ENCODE peak calls at places on chromosome 17, in five cellular contexts. C, K, J, O and V are unnamed samples.

GRCh38 chr17:76391200-76391715 is 6.8 kb downstream of the SPHK1 start:
- DNase-seq in C (no peak), K (no peak), J (no peak), O (no peak), V (no peak)

GRCh38 chr17:76142044-76143041 is 1.3 kb upstream of the FOXJ1 start:
- DNase-seq in C (no peak), K (no peak), J (no peak), O (no peak), V (no peak)

GRCh38 chr17:10119203-10120112 is 78.9 kb downstream of the GAS7 start:
- DNase-seq in C (peak; percentile 46), K (peak; percentile 27), J (no peak), O (no peak), V (no peak)

GRCh38 chr17:47615766-47616424 is 33.8 kb upstream of the KPNB1 start:
- DNase-seq in C (peak; percentile 50), K (peak; percentile 69), J (peak; percentile 68), O (no peak), V (no peak)

GRCh38 chr17:42484304-42484703 is 25.6 kb downstream of the ATP6V0A1 start:
- DNase-seq in C (no peak), K (no peak), J (no peak), O (no peak), V (no peak)

GRCh38 chr17:74645010-74645409 is 21.5 kb upstream of the CD300E start:
- DNase-seq in C (no peak), K (no peak), J (no peak), O (no peak), V (no peak)

GRCh38 chr17:951388-952132 is 28.0 kb downstream of the NXN start:
- DNase-seq in C (peak; percentile 93), K (peak; percentile 87), J (peak; percentile 92), O (peak; percentile 56), V (peak; percentile 44)

GRCh38 chr17:2172447-2172938 is 117.6 kb downstream of the HIC1 start:
- DNase-seq in C (peak; percentile 78), K (no peak), J (no peak), O (no peak), V (peak; percentile 33)

GRCh38 chr17:69948406-69948805 is 126.6 kb upstream of the KCNJ16 start:
- DNase-seq in C (no peak), K (no peak), J (no peak), O (no peak), V (no peak)

GRCh38 chr17:69951058-69951457 is 124.0 kb upstream of the KCNJ16 start:
- DNase-seq in C (no peak), K (no peak), J (no peak), O (no peak), V (no peak)

GRCh38 chr17:69947027-69947759 is 127.8 kb upstream of the KCNJ16 start:
- DNase-seq in C (no peak), K (no peak), J (peak; percentile 82), O (no peak), V (no peak)

GRCh38 chr17:69945698-69946185 is 129.3 kb upstream of the KCNJ16 start:
- DNase-seq in C (peak; percentile 72), K (peak; percentile 11), J (peak; percentile 14), O (no peak), V (no peak)

DNA sequence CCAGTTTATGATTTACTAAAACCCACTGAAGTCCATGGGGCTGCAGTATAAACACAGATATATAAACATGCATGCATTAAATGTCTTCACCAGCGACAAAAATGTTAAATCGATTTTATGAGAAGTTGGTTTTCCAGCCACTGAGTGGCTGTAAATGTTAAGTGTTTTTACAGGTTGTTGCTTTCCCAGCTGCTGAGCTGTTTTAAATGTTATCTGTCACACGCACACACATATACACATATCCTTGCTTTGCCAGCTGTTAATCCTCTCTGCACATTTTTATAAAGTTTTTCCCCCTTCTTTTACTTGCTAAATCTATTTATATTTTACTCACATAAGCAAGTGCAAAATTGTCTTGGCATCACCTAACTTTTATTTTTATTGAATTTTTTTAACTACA is 125.1 kb upstream of the KCNJ16 start:
- DNase-seq in C (no peak), K (no peak), J (no peak), O (no peak), V (no peak)
- TF ChIP-seq CTCF in C (no peak), K (no peak), J (no peak), O (no peak), V (no peak)

GRCh38 chr17:3335876-3336275 is 37.7 kb upstream of the OR3A1 start:
- DNase-seq in C (no peak), K (no peak), J (no peak), O (no peak), V (no peak)
- TF ChIP-seq CTCF in C (no peak), K (no peak), J (no peak), O (no peak), V (no peak)

GRCh38 chr17:11997147-11997971 is at the start of gene ZNF18:
- DNase-seq in C (peak; percentile 93), K (peak; percentile 98), J (peak; percentile 93), O (peak; percentile 94), V (peak; percentile 98)
- TF ChIP-seq CTCF in C (no peak), K (no peak), J (no peak), O (peak; percentile 7), V (no peak)

DNA sequence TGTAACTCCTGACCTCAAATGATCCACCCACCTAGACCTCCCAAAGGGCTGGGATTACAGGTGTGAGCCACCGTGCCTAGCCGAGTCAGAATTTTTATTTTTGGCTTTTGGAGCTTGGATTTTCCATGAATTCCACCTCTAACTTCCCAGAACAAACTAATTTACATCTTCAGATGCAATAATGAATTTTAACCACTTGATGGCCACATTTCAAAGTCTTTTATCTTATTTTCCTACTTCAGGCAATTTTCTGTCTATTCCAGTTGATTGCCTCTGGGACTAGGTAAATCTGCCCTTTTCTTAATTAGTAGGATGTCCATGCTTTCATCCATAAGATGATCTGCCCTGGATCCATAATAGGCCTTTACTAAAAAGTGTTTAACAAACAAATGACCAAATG is 156.4 kb upstream of the ANKFN1 start:
- DNase-seq in C (no peak), K (no peak), J (no peak), O (no peak), V (no peak)
- TF ChIP-seq CTCF in C (no peak), K (no peak), J (no peak), O (peak; percentile 22), V (peak; percentile 28)

GRCh38 chr17:5184284-5184683 is 7.4 kb downstream of the ZNF594 start:
- DNase-seq in C (no peak), K (no peak), J (no peak), O (no peak), V (no peak)
- TF ChIP-seq CTCF in C (no peak), K (no peak), J (no peak), O (no peak), V (no peak)

GRCh38 chr17:57569860-57570259 is 175.2 kb downstream of the CCDC182 start:
- DNase-seq in C (no peak), K (no peak), J (no peak), O (no peak), V (no peak)
- TF ChIP-seq CTCF in C (no peak), K (no peak), J (no peak), O (no peak), V (no peak)

GRCh38 chr17:12395733-12396354 is 269.8 kb upstream of the MYOCD start:
- DNase-seq in C (no peak), K (peak; percentile 25), J (no peak), O (no peak), V (peak; percentile 69)
- TF ChIP-seq CTCF in C (peak; percentile 47), K (peak; percentile 36), J (peak; percentile 67), O (peak; percentile 52), V (peak; percentile 83)

GRCh38 chr17:49557204-49558024 is 18.3 kb upstream of the NXPH3 start:
- DNase-seq in C (peak; percentile 31), K (peak; percentile 86), J (peak; percentile 40), O (no peak), V (peak; percentile 61)
- TF ChIP-seq CTCF in C (peak; percentile 66), K (peak; percentile 73), J (peak; percentile 78), O (peak; percentile 69), V (peak; percentile 67)

GRCh38 chr17:62720126-62720850 is 87.8 kb downstream of the MARCHF10 start:
- DNase-seq in C (no peak), K (no peak), J (no peak), O (no peak), V (no peak)
- TF ChIP-seq CTCF in C (peak; percentile 33), K (peak; percentile 34), J (peak; percentile 32), O (peak; percentile 47), V (peak; percentile 36)

GRCh38 chr17:66748578-66748977 is 86.3 kb upstream of the CACNG5 start:
- DNase-seq in C (no peak), K (no peak), J (no peak), O (no peak), V (no peak)
- TF ChIP-seq CTCF in C (no peak), K (no peak), J (no peak), O (no peak), V (no peak)